ENCODE peak calls at places on chromosomes 4 and X, in four cellular contexts. J is CD4-positive, alpha-beta T cell; L is DND-41; U is cardiac fibroblast. T is an unnamed sample.

GRCh38 chrX:1321689-1322088 is 14.9 kb upstream of the IL3RA start:
- DNase-seq in U (no peak), L (no peak), J (no peak), T (no peak)

GRCh38 chrX:31497086-31497485 is 425.2 kb upstream of the FTHL17 start:
- DNase-seq in L (no peak), J (no peak), U (peak), T (no peak)

GRCh38 chr4:7364979-7365378 is 69.8 kb downstream of the PSAPL1 start:
- DNase-seq in L (no peak), U (no peak), J (no peak), T (no peak)

GRCh38 chr4:111806331-111806730 is 338.9 kb upstream of the FAM241A start:
- DNase-seq in U (no peak), J (no peak), L (no peak), T (no peak)

GRCh38 chr4:162343967-162344366 is 180.2 kb upstream of the FSTL5 start:
- DNase-seq in U (no peak), J (no peak), L (no peak), T (no peak)

GRCh38 chr4:143555676-143556075 is 42.2 kb downstream of the SMARCA5 start:
- DNase-seq in U (peak), L (no peak), J (no peak), T (no peak)

GRCh38 chrX:136447308-136447707 is 40.4 kb upstream of the BRS3 start:
- DNase-seq in J (no peak), U (no peak), L (no peak), T (no peak)

GRCh38 chr4:81260443-81261102 is 45.6 kb upstream of the PRKG2 start:
- DNase-seq in L (no peak), U (peak), J (no peak), T (peak)

GRCh38 chr4:54855221-54855854 is 197.6 kb downstream of the KIT start:
- DNase-seq in J (no peak), U (no peak), L (no peak), T (no peak)

GRCh38 chrX:68936608-68937007 is 107.8 kb downstream of the EFNB1 start:
- DNase-seq in J (no peak), U (peak), L (no peak), T (no peak)

GRCh38 chrX:9471571-9471985 is 6.7 kb downstream of the TBL1X start:
- DNase-seq in J (no peak), U (no peak), L (no peak), T (no peak)

GRCh38 chr4:3437998-3438846 is 3.5 kb upstream of the HGFAC start:
- DNase-seq in U (no peak), J (no peak), L (no peak), T (no peak)

GRCh38 chr4:16264798-16265197 is 38.5 kb upstream of the TAPT1 start:
- DNase-seq in J (no peak), U (peak), L (no peak), T (peak)

GRCh38 chr4:185112104-185112503 is 31.0 kb upstream of the SLC25A4 start:
- DNase-seq in U (peak), L (no peak), J (no peak), T (no peak)

GRCh38 chr4:174658246-174658645 is 136.0 kb upstream of the HPGD start:
- DNase-seq in L (no peak), U (no peak), J (no peak), T (no peak)

GRCh38 chr4:27181672-27182071 is 321.0 kb downstream of the STIM2 start:
- DNase-seq in U (no peak), J (no peak), L (no peak), T (no peak)

GRCh38 chr4:27178066-27178465 is 317.4 kb downstream of the STIM2 start:
- DNase-seq in U (no peak), L (no peak), J (no peak), T (no peak)

GRCh38 chr4:27176881-27177280 is 316.2 kb downstream of the STIM2 start:
- DNase-seq in J (no peak), U (no peak), L (no peak), T (no peak)

GRCh38 chr4:27176400-27176799 is 315.8 kb downstream of the STIM2 start:
- DNase-seq in U (peak), L (no peak), J (no peak), T (peak)
- TF ChIP-seq CTCF in U (no peak), L (peak), J (no peak), T (peak)

GRCh38 chr4:98113005-98113404 is 30.3 kb downstream of the STPG2 start:
- DNase-seq in J (no peak), L (peak), U (peak), T (peak)
- TF ChIP-seq CTCF in J (no peak), L (peak), U (peak), T (peak)

DNA sequence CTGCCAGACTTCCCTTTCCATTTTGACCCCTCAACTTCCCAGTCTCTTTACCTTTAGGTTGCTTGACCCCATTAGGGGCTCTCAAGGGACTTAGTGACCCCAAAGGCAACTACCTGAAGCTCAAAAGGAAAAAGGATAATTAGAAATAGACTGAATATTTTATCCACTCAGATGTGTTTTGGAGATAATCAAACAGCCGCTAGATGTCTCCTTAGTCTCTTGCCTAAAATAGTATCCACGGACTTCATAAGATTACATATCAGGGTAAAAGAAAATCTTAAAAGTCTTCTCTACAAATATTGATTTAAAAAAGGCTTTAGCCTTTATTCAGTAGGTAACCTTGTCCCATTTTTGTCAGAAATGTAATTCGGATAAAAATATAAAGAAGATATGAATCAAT is 21.0 kb upstream of the RHOXF2 start:
- DNase-seq in J (no peak), L (no peak), U (no peak), T (no peak)
- TF ChIP-seq CTCF in J (no peak), L (no peak), U (no peak), T (no peak)

DNA sequence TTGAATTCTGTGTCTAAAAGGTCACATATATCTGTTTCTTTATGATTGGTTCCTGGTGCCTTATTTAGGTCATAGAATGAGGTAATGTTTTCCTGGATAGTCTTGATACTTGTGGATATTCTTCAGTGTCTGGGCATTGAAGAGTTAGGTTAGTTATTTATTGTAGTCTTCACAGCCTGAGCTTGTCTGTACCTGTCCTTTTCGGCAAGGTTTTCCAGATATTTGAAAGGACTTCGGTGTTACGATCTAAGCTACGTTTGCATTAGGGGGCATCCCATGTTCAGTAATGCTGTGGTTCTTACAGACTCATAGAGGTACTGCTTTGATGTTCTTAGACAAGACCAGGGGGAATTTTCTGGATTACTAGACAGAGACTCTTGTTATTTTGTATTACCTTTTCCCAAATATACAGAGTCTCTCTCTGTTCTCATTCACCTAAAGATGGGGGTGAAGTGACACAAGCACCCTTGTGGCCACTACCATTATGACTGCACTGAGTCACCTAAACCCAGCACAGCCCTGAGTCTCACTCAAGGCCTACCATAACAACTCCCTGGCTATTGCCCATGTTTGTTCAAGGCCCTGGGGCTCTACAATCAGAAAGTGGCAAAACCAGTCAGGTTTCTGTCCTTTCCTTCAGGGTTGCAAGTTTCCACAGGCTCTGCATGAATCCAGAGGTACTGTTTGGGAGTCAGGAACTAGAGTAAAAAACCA is 30.1 kb upstream of the CYSLTR1 start:
- DNase-seq in U (no peak), J (no peak), L (no peak), T (no peak)
- TF ChIP-seq CTCF in U (no peak), J (no peak), L (no peak), T (no peak)

DNA sequence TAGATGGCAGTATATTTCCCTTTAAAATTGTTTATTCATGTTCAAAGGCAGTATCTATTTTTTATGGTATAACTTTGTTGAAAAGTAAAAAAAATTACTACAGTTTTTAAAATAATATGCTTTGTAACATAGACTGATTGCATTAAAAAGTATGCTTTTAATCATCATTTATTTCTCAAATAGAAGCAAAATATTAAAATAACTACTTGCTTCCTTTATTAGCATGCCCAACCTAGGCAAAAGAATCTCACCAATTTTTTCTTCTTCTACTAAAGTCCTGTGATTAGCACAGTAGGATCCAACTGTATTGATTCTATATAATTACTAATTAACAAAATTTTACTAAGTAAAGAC is 69.6 kb upstream of the NFKB1 start:
- DNase-seq in J (no peak), L (no peak), U (no peak), T (no peak)
- TF ChIP-seq CTCF in J (peak), L (no peak), U (no peak), T (no peak)

GRCh38 chr4:154615211-154615610 is 2.8 kb upstream of the FGG start:
- DNase-seq in L (no peak), J (no peak), U (no peak), T (no peak)
- TF ChIP-seq CTCF in L (no peak), J (no peak), U (no peak), T (no peak)

GRCh38 chr4:4480685-4481393 is 61.0 kb downstream of the STX18 start:
- DNase-seq in U (peak), L (no peak), J (no peak), T (peak)
- TF ChIP-seq CTCF in U (peak), L (peak), J (no peak), T (peak)

GRCh38 chr4:165426769-165427168 is 48.0 kb downstream of the CPE start:
- DNase-seq in J (no peak), U (no peak), L (no peak), T (no peak)

GRCh38 chr4:165426331-165426730 is 47.5 kb downstream of the CPE start:
- DNase-seq in L (no peak), U (no peak), J (no peak), T (no peak)

GRCh38 chr4:165428957-165429356 is 50.1 kb downstream of the CPE start:
- DNase-seq in U (no peak), L (no peak), J (no peak), T (no peak)

DNA sequence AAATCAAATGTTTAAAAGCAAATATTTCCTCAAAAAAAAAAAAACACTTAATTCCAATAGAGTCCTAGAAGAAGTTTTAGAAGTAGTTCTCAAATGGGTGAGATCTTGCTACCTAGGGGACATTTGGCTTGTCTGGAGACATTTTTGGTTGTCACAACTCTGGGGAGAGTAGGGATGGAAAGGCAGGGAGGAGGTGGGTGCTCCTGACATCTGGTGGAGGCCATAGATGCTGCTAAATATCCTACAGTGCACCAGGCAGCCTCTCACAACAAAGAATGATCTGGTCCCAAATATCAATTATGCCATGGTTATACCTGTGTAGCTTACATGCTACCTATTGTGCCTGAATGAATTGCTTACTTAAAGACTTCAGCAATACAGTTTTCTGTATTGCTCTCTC is 46.8 kb downstream of the CPE start:
- DNase-seq in U (no peak), L (no peak), J (no peak), T (no peak)
- TF ChIP-seq CTCF in U (no peak), L (no peak), J (no peak), T (no peak)

DNA sequence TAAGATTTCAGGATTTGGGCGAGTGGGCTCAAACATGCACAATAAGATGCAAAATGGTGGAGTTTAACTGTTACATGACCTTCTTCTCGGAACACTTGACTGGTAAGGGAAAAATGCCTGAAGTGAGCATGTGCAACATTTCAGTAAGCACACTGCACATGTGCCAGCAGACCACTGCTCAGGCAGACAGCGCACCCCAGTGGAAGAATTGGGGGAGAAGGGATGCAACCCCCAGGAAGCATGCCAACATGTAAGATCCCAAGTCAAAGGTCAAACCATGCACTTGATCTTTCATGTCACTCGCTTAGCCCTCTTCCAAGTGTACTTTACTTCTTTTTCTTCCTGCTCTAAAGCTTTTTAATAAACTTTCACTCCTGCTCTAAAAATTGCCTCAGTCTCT is 256.3 kb downstream of the CENPC start:
- DNase-seq in J (no peak), U (no peak), L (peak), T (peak)
- TF ChIP-seq CTCF in J (no peak), U (peak), L (peak), T (peak)

GRCh38 chrX:129612396-129612795 is 42.4 kb downstream of the APLN start:
- DNase-seq in L (no peak), J (no peak), U (no peak), T (no peak)

GRCh38 chrX:129606918-129607317 is 47.8 kb downstream of the APLN start:
- DNase-seq in U (peak), L (peak), J (peak), T (peak)

GRCh38 chrX:129613596-129613995 is 41.2 kb downstream of the APLN start:
- DNase-seq in J (no peak), L (no peak), U (peak), T (no peak)

GRCh38 chrX:129609395-129609794 is 45.4 kb downstream of the APLN start:
- DNase-seq in J (no peak), L (peak), U (no peak), T (no peak)
- TF ChIP-seq CTCF in J (no peak), L (peak), U (peak), T (peak)